ENCODE peak calls at places on chromosomes 16 and 17, in five cellular contexts. T is breast epithelium, B is left ventricle myocardium inferior, E is GM12865, I is GM23338. K is an unnamed sample.

GRCh38 chr16:74748042-74748709 is 26.4 kb downstream of the FA2H start:
- DNase-seq in T (no peak), B (no peak), I (no peak), E (no peak), K (no peak)

GRCh38 chr17:15091825-15092224 is 173.3 kb downstream of the PMP22 start:
- DNase-seq in I (peak; percentile 37), E (no peak), B (no peak), T (no peak), K (no peak)

GRCh38 chr16:68539704-68540370 is 746 bp downstream of the ZFP90 start:
- DNase-seq in E (peak; percentile 39), T (no peak), B (no peak), I (peak; percentile 62), K (no peak)

GRCh38 chr17:75637143-75637538 is 3.9 kb downstream of the SMIM5 start:
- DNase-seq in E (no peak), B (peak; percentile 76), T (no peak), I (no peak), K (no peak)

GRCh38 chr16:22366371-22366770 is 8.0 kb downstream of the CDR2 start:
- DNase-seq in E (no peak), I (no peak), T (no peak), B (no peak), K (no peak)

GRCh38 chr17:78933959-78934568 is 8.9 kb upstream of the TIMP2 start:
- DNase-seq in I (peak; percentile 65), T (peak; percentile 94), E (no peak), B (peak; percentile 95), K (no peak)

GRCh38 chr16:51327001-51327400 is 175.9 kb upstream of the SALL1 start:
- DNase-seq in I (no peak), B (no peak), E (no peak), T (no peak), K (no peak)

GRCh38 chr17:71412803-71413202 is 708.0 kb upstream of the SOX9 start:
- DNase-seq in B (no peak), T (no peak), I (no peak), E (peak; percentile 63), K (no peak)

GRCh38 chr16:2278272-2278608 is 10.3 kb upstream of the RNPS1 start:
- DNase-seq in B (no peak), T (no peak), I (peak; percentile 74), E (no peak), K (no peak)

GRCh38 chr17:15171433-15172047 is 93.6 kb downstream of the PMP22 start:
- DNase-seq in I (peak; percentile 88), T (peak; percentile 22), B (peak; percentile 50), E (peak; percentile 6), K (peak; percentile 82)

GRCh38 chr16:11007714-11008240 is 63.4 kb downstream of the CLEC16A start:
- DNase-seq in B (no peak), T (no peak), I (peak; percentile 23), E (no peak), K (no peak)

GRCh38 chr16:5615868-5616642 is 518.5 kb upstream of the EEF2KMT start:
- DNase-seq in E (peak; percentile 60), T (peak; percentile 65), I (peak; percentile 88), B (peak; percentile 25), K (peak; percentile 70)

GRCh38 chr16:87465306-87465705 is 27.5 kb downstream of the ZCCHC14 start:
- DNase-seq in T (peak; percentile 65), E (no peak), B (peak; percentile 71), I (no peak), K (no peak)

GRCh38 chr17:2406903-2407790 is 6.3 kb upstream of the MNT start:
- DNase-seq in T (peak; percentile 76), E (no peak), I (no peak), B (peak; percentile 58), K (no peak)

GRCh38 chr16:55370762-55371482 is 46.9 kb downstream of the IRX6 start:
- DNase-seq in B (peak; percentile 75), E (no peak), I (peak; percentile 84), T (peak; percentile 56), K (peak; percentile 58)

GRCh38 chr16:15835136-15835878 is 21.5 kb downstream of the MYH11 start:
- DNase-seq in B (no peak), T (no peak), E (peak; percentile 60), I (no peak), K (no peak)

GRCh38 chr17:60077672-60078519 is 825 bp downstream of the HEATR6 start:
- DNase-seq in T (no peak), I (no peak), B (no peak), E (no peak), K (no peak)

GRCh38 chr17:39197380-39198185 is at the start of gene CACNB1:
- DNase-seq in T (no peak), B (peak; percentile 82), I (peak; percentile 94), E (peak; percentile 84), K (peak; percentile 75)

GRCh38 chr17:3594056-3594810 is 15.0 kb downstream of the TRPV1 start:
- DNase-seq in E (no peak), I (no peak), T (no peak), B (peak; percentile 46), K (no peak)

GRCh38 chr16:87971933-87972332 is 20.7 kb downstream of the BANP start:
- DNase-seq in B (no peak), I (no peak), E (no peak), T (no peak), K (no peak)

GRCh38 chr16:20610892-20611349 is 34.8 kb upstream of the ACSM2B start:
- DNase-seq in T (no peak), E (no peak), I (no peak), B (peak; percentile 38), K (no peak)

DNA sequence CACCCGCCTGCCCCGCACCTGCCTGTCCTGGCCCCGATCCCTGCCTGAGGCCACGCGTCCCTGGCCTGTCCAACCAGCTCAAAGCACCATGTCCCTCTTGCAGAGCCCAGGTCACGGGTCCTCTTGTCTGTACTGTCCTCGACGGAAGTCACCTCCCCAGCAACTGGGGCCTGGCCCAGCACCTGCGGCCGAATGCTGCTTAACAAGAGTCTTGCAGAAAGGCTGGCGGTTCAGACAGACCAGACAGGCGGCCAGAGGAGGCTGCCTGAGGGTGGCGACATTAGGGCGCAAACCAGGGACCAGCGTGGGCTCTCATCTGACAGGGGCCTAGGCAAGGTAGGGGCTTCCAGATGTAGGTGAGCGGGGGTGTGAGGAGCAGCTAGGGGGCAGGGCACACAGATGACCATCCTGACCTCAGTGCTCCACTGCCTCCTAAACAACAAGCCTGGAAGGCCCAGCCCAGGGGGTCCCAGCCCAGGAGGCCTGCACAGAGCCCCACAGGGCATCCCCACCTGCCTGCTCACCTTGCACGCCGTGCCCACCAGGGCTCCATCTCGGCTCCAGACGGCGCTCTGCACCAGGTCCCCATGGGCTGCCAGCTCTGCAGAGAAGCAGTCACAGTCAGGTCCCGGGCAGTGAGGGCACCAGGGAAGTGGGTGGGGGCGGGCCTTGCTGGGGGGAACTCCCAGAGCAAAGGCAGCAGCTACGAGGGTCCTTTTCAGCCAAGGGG is 11.3 kb downstream of the CORO7 start:
- DNase-seq in B (no peak), E (no peak), I (no peak), T (no peak), K (no peak)
- TF ChIP-seq CTCF in B (no peak), E (no peak), I (no peak), T (no peak), K (no peak)

GRCh38 chr17:27568811-27569210 is 62.2 kb upstream of the LGALS9 start:
- DNase-seq in I (no peak), E (no peak), T (no peak), B (no peak), K (no peak)

GRCh38 chr17:27569884-27570577 is 61.0 kb upstream of the LGALS9 start:
- DNase-seq in B (no peak), E (no peak), I (no peak), T (no peak), K (no peak)

GRCh38 chr17:27568216-27568615 is 62.8 kb upstream of the LGALS9 start:
- DNase-seq in E (no peak), T (no peak), B (no peak), I (no peak), K (no peak)

GRCh38 chr17:27570578-27570914 is 60.4 kb upstream of the LGALS9 start:
- DNase-seq in E (no peak), T (no peak), I (no peak), B (no peak), K (no peak)

GRCh38 chr17:27569257-27569722 is 61.7 kb upstream of the LGALS9 start:
- DNase-seq in B (no peak), E (peak; percentile 64), I (peak; percentile 91), T (no peak), K (no peak)
- TF ChIP-seq CTCF in B (peak; percentile 65), E (peak; percentile 73), I (peak; percentile 81), T (no peak), K (peak; percentile 55)

DNA sequence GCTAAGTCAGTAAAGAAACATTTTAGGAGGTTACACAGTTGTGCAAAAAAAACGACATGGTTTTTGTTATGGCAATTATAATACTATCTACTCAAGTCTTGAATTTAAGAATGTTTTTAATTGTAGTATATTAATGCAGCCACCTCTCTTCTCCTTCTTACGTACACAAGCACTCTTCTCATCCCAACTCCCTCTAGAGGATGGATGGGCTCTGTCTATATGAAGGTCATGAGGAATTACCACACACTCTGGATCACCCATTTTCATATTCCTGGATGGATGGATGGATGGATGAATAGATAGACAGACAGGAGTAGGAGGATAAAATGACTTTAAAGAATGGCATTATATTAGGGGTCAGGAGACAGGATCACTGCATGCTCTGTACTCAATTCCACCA is 120.0 kb downstream of the PHKB start:
- DNase-seq in E (no peak), B (no peak), I (peak; percentile 23), T (no peak), K (no peak)
- TF ChIP-seq CTCF in E (no peak), B (peak; percentile 13), I (peak; percentile 38), T (no peak), K (peak; percentile 19)

DNA sequence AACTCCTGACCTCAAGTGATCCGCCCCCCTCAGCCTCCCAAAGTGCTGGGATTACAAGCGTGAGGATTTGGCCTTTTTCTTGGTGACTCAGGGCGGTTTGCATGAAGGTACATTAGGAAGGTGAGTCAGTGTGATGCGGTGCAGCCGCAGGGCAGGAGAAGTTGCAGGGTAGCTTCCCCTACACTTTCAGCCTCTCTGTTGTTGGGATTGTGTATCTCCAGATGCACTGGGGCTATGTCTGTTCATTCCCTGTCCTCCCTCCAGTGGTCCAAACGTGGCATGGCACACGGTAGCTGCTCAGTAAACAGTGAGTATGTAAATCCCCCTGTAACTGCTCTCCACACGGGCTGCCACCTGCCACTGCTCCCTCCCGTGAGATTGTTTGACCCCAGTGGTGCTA is 109.1 kb upstream of the CDC42EP4 start:
- DNase-seq in T (no peak), B (no peak), I (peak; percentile 62), E (peak; percentile 13), K (no peak)
- TF ChIP-seq CTCF in T (no peak), B (no peak), I (peak; percentile 28), E (peak; percentile 9), K (peak; percentile 40)

GRCh38 chr16:13848795-13849194 is 71.2 kb upstream of the ERCC4 start:
- DNase-seq in I (peak; percentile 28), B (no peak), T (no peak), E (no peak), K (no peak)
- TF ChIP-seq CTCF in I (peak; percentile 40), B (no peak), T (no peak), E (no peak), K (no peak)

GRCh38 chr16:82061861-82062525 is 26.9 kb downstream of the HSD17B2 start:
- DNase-seq in E (peak; percentile 52), B (no peak), I (peak; percentile 53), T (no peak), K (no peak)
- TF ChIP-seq CTCF in E (peak; percentile 49), B (peak; percentile 53), I (peak; percentile 65), T (no peak), K (peak; percentile 47)